ENCODE peak calls at places on chromosome 20, in four cellular contexts. I is K562, C is HepG2, S is SK-N-SH. D is an unnamed sample.

GRCh38 chr20:10578607-10579006 is 95.2 kb downstream of the JAG1 start:
- DNase-seq in I (no peak), C (peak), S (no peak), D (no peak)

GRCh38 chr20:51318058-51318960 is 224.2 kb downstream of the NFATC2 start:
- DNase-seq in I (peak), C (peak), S (peak), D (peak)

GRCh38 chr20:49682278-49682677 is 31.4 kb downstream of the B4GALT5 start:
- DNase-seq in I (no peak), C (no peak), S (no peak), D (no peak)

GRCh38 chr20:10360878-10361277 is 73.1 kb downstream of the MKKS start:
- DNase-seq in I (no peak), C (no peak), S (no peak), D (no peak)

GRCh38 chr20:61759286-61760065 is 306.2 kb downstream of the TAF4 start:
- DNase-seq in I (no peak), C (no peak), S (no peak), D (no peak)

GRCh38 chr20:53142225-53142624 is 170.1 kb downstream of the TSHZ2 start:
- DNase-seq in I (peak), C (peak), S (no peak), D (no peak)

GRCh38 chr20:15674253-15675145 is 898.7 kb downstream of the KIF16B start:
- DNase-seq in I (no peak), C (no peak), S (peak), D (no peak)

GRCh38 chr20:4667371-4667773 is 54.3 kb upstream of the PRND start:
- DNase-seq in I (no peak), C (no peak), S (no peak), D (no peak)

GRCh38 chr20:38290829-38291581 is 13.0 kb upstream of the BPI start:
- DNase-seq in I (peak), C (peak), S (peak), D (peak)

GRCh38 chr20:41136336-41136694 is 1.0 kb upstream of the PLCG1 start:
- DNase-seq in I (no peak), C (no peak), S (peak), D (no peak)

GRCh38 chr20:60579941-60580515 is 621.8 kb downstream of the CDH26 start:
- DNase-seq in I (no peak), C (no peak), S (no peak), D (no peak)

GRCh38 chr20:35447082-35447789 is 8.2 kb upstream of the CEP250 start:
- DNase-seq in I (peak), C (peak), S (peak), D (peak)

GRCh38 chr20:52399352-52399751 is 207.8 kb upstream of the ZFP64 start:
- DNase-seq in I (no peak), C (no peak), S (no peak), D (no peak)

GRCh38 chr20:43691928-43692524 is 25.1 kb downstream of the MYBL2 start:
- DNase-seq in I (peak), C (peak), S (peak), D (peak)

GRCh38 chr20:11542645-11543044 is 375.0 kb upstream of the BTBD3 start:
- DNase-seq in I (no peak), C (no peak), S (no peak), D (no peak)

GRCh38 chr20:5195655-5196054 is 68.8 kb downstream of the CDS2 start:
- DNase-seq in I (no peak), C (no peak), S (no peak), D (no peak)

GRCh38 chr20:47336013-47336754 is 20.3 kb downstream of the ZMYND8 start:
- DNase-seq in I (no peak), C (no peak), S (no peak), D (no peak)

GRCh38 chr20:3800256-3800877 is 4.3 kb downstream of the CDC25B start:
- DNase-seq in I (no peak), C (no peak), S (no peak), D (peak)

GRCh38 chr20:50806126-50806768 is 11.4 kb downstream of the BCAS4 start:
- DNase-seq in I (no peak), C (no peak), S (no peak), D (no peak)

GRCh38 chr20:4656491-4656890 is 65.2 kb upstream of the PRND start:
- DNase-seq in I (no peak), C (no peak), S (no peak), D (no peak)

GRCh38 chr20:1317545-1318255 is 11.2 kb downstream of the SDCBP2 start:
- DNase-seq in I (no peak), C (no peak), S (no peak), D (no peak)

GRCh38 chr20:37376791-37377190 is 30.9 kb downstream of the SRC start:
- DNase-seq in I (no peak), C (no peak), S (no peak), D (no peak)

GRCh38 chr20:20009784-20010253 is 7.3 kb upstream of the NAA20 start:
- DNase-seq in I (no peak), C (peak), S (no peak), D (peak)

GRCh38 chr20:9838378-9839295 is at the start of gene PAK5:
- DNase-seq in I (no peak), C (peak), S (peak), D (peak)

GRCh38 chr20:14732996-14733395 is 395.6 kb upstream of the FLRT3 start:
- DNase-seq in I (no peak), C (no peak), S (no peak), D (no peak)

GRCh38 chr20:51666126-51666525 is 102.1 kb downstream of the ATP9A start:
- DNase-seq in I (no peak), C (no peak), S (no peak), D (no peak)

GRCh38 chr20:20076297-20077065 is 24.1 kb downstream of the CFAP61 start:
- DNase-seq in I (no peak), C (no peak), S (no peak), D (no peak)

GRCh38 chr20:51350941-51351631 is 191.4 kb downstream of the NFATC2 start:
- DNase-seq in I (no peak), C (no peak), S (no peak), D (no peak)

GRCh38 chr20:48769111-48769879 is 58.5 kb downstream of the PREX1 start:
- DNase-seq in I (peak), C (no peak), S (no peak), D (no peak)

GRCh38 chr20:10611357-10611756 is 62.4 kb downstream of the JAG1 start:
- DNase-seq in I (peak), C (peak), S (peak), D (peak)

GRCh38 chr20:6501061-6501460 is 266.4 kb upstream of the BMP2 start:
- DNase-seq in I (no peak), C (peak), S (no peak), D (no peak)

GRCh38 chr20:19889011-19889953 is 127.9 kb upstream of the NAA20 start:
- DNase-seq in I (no peak), C (no peak), S (no peak), D (no peak)

GRCh38 chr20:23136893-23137745 is 51.0 kb upstream of the CD93 start:
- DNase-seq in I (peak), C (no peak), S (no peak), D (no peak)

GRCh38 chr20:4811661-4812181 is 90.0 kb downstream of the PRND start:
- DNase-seq in I (no peak), C (no peak), S (no peak), D (no peak)

GRCh38 chr20:1569417-1569861 is 11.9 kb upstream of the SIRPD start:
- DNase-seq in I (peak), C (peak), S (no peak), D (no peak)

GRCh38 chr20:44619294-44619693 is 32.2 kb downstream of the ADA start:
- DNase-seq in I (no peak), C (no peak), S (no peak), D (no peak)

GRCh38 chr20:9514461-9515210 is at the start of gene LAMP5:
- DNase-seq in I (no peak), C (no peak), S (peak), D (peak)

GRCh38 chr20:47353697-47354387 is 2.7 kb downstream of the ZMYND8 start:
- DNase-seq in I (no peak), C (no peak), S (no peak), D (no peak)

GRCh38 chr20:59376109-59376841 is 75.9 kb downstream of the EDN3 start:
- DNase-seq in I (no peak), C (no peak), S (no peak), D (no peak)
- TF ChIP-seq FOXJ3 in I (no peak), C (no peak), S (no peak), D (no peak)

GRCh38 chr20:13349240-13349604 is 128.1 kb downstream of the ISM1 start:
- DNase-seq in I (no peak), C (no peak), S (no peak), D (no peak)

GRCh38 chr20:13348301-13349239 is 127.5 kb downstream of the ISM1 start:
- DNase-seq in I (no peak), C (no peak), S (no peak), D (no peak)

GRCh38 chr20:13341737-13342393 is 120.8 kb downstream of the ISM1 start:
- DNase-seq in I (no peak), C (no peak), S (no peak), D (no peak)

GRCh38 chr20:13342469-13343242 is 121.6 kb downstream of the ISM1 start:
- DNase-seq in I (no peak), C (no peak), S (no peak), D (no peak)

GRCh38 chr20:13344671-13345070 is 123.6 kb downstream of the ISM1 start:
- DNase-seq in I (no peak), C (no peak), S (no peak), D (no peak)
- TF ChIP-seq USF2 in I (no peak), C (no peak), S (no peak), D (no peak)

GRCh38 chr20:63217706-63218105 is 1.8 kb upstream of the YTHDF1 start:
- DNase-seq in I (no peak), C (peak), S (no peak), D (no peak)
- TF ChIP-seq FOXJ3 in I (no peak), C (no peak), S (no peak), D (no peak)

DNA sequence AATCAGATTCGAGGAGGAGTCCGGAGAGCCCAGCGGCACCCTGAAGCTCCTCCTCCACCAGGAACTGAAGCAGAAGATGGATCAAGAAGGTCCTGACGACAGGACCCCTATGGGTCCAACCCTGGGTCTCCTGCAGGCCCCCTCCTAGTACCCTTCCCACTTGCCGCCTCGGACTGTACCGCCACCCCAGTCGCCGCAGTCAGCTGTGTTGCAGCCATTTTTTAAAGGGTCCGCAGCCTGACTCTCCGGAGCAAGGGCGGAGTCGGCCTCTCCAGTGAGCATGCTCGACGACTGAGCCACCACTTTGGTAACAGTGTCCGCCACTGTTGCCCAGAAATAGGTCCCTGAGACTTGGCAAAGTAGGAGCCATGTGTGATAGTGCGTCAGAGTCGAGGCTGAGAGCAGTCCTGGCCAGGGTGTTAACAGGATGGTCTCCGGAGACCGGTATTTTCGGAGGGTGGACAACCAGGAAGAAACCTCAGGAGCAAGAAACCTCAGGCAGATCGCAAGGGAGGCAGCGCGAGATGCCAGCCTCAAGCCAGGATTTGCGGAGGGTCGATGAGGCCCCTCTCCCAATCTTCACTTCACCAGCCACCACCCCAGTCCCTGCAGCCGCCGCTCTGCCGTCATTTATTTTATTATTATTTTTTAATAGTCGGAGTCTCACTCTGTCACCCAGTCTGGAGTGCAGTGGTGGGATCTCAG is 294.6 kb upstream of the ZNF337 start:
- DNase-seq in I (no peak), C (no peak), S (no peak), D (no peak)
- TF ChIP-seq USF2 in I (no peak), C (no peak), S (no peak), D (no peak)

GRCh38 chr20:57523782-57524181 is 1.2 kb downstream of the CTCFL start:
- DNase-seq in I (no peak), C (no peak), S (no peak), D (no peak)

GRCh38 chr20:57526067-57526884 is 1.3 kb upstream of the CTCFL start:
- DNase-seq in I (peak), C (peak), S (peak), D (peak)

GRCh38 chr20:57525328-57526053 is 551 bp upstream of the CTCFL start:
- DNase-seq in I (peak), C (no peak), S (peak), D (no peak)

GRCh38 chr20:57522380-57522973 is 2.5 kb downstream of the CTCFL start:
- DNase-seq in I (no peak), C (no peak), S (no peak), D (no peak)

GRCh38 chr20:57524511-57525176 is at the start of gene CTCFL:
- DNase-seq in I (peak), C (no peak), S (no peak), D (peak)
- TF ChIP-seq FOXJ3 in I (peak), C (no peak), S (no peak), D (no peak)